ENCODE peak calls at places on chromosomes 7 and 10, in seven cellular contexts. L is CD8-positive, alpha-beta T cell; T is WERI-Rb-1; F is H9; I is AG04450; C is HCT116; M is transverse colon. S is an unnamed sample. For H3K27me3, the result is how much of the 10 kb centered on the place peaks cover.

GRCh38 chr7:129438281-129438838 is 4.1 kb downstream of the STRIP2 start:
- DNase-seq in L (no peak), T (no peak), F (no peak), I (no peak), C (no peak), M (no peak), S (no peak)

GRCh38 chr7:120931243-120931642 is 19.3 kb upstream of the ING3 start:
- DNase-seq in L (no peak), T (no peak), F (no peak), I (no peak), C (no peak), M (no peak), S (no peak)

GRCh38 chr7:70583965-70584883 is 547.7 kb upstream of the GALNT17 start:
- DNase-seq in L (no peak), T (no peak), F (no peak), I (no peak), C (no peak), M (no peak), S (no peak)

GRCh38 chr10:5933909-5934546 is 43.3 kb downstream of the IL15RA start:
- DNase-seq in L (no peak), T (no peak), F (no peak), I (no peak), C (no peak), M (no peak), S (no peak)

GRCh38 chr7:8271960-8272359 is 10.0 kb upstream of the ICA1 start:
- DNase-seq in L (no peak), T (no peak), F (no peak), I (no peak), C (no peak), M (no peak), S (no peak)

GRCh38 chr7:94452257-94452656 is 57.4 kb upstream of the CASD1 start:
- DNase-seq in L (no peak), T (peak), F (no peak), I (no peak), C (no peak), M (no peak), S (no peak)

GRCh38 chr10:101656915-101657314 is 38.1 kb downstream of the FBXW4 start:
- DNase-seq in L (no peak), T (no peak), F (no peak), I (no peak), C (no peak), M (no peak), S (no peak)

GRCh38 chr10:88457680-88458079 is 125.4 kb downstream of the RNLS start:
- DNase-seq in L (no peak), T (no peak), F (no peak), I (no peak), C (no peak), M (no peak), S (no peak)

GRCh38 chr7:41058986-41059741 is 643.7 kb downstream of the INHBA start:
- DNase-seq in L (no peak), T (no peak), F (peak), I (no peak), C (no peak), M (no peak), S (no peak)

GRCh38 chr10:124492266-124492665 is 30.6 kb downstream of the LHPP start:
- DNase-seq in L (no peak), T (no peak), F (no peak), I (no peak), C (no peak), M (no peak), S (no peak)

GRCh38 chr7:74097937-74098614 is 14.5 kb downstream of the LIMK1 start:
- DNase-seq in L (no peak), T (peak), F (no peak), I (peak), C (no peak), M (peak), S (peak)

GRCh38 chr7:20153999-20154398 is 63.2 kb downstream of the MACC1 start:
- DNase-seq in L (no peak), T (no peak), F (no peak), I (peak), C (no peak), M (no peak), S (no peak)

GRCh38 chr7:155597753-155598140 is 46.7 kb upstream of the RBM33 start:
- DNase-seq in L (no peak), T (no peak), F (no peak), I (no peak), C (no peak), M (no peak), S (no peak)

GRCh38 chr7:37920619-37921339 is at the start of gene EPDR1:
- DNase-seq in L (peak), T (peak), F (peak), I (no peak), C (peak), M (peak), S (peak)

GRCh38 chr7:13949939-13950338 is 39.5 kb downstream of the ETV1 start:
- DNase-seq in L (no peak), T (no peak), F (no peak), I (no peak), C (no peak), M (no peak), S (no peak)

GRCh38 chr10:128178319-128178937 is 52.2 kb upstream of the MKI67 start:
- DNase-seq in L (peak), T (peak), F (peak), I (no peak), C (peak), M (peak), S (peak)

GRCh38 chr10:21056461-21056860 is 159.3 kb upstream of the NEBL start:
- DNase-seq in L (no peak), T (no peak), F (no peak), I (no peak), C (no peak), M (no peak), S (no peak)

GRCh38 chr7:47228386-47229014 is 353.4 kb downstream of the TNS3 start:
- DNase-seq in L (no peak), T (peak), F (peak), I (no peak), C (peak), M (no peak), S (no peak)

GRCh38 chr7:127885222-127885772 is 145.9 kb downstream of the LRRC4 start:
- DNase-seq in L (no peak), T (peak), F (no peak), I (no peak), C (no peak), M (no peak), S (no peak)

GRCh38 chr10:97542169-97543024 is 30.2 kb upstream of the ANKRD2 start:
- DNase-seq in L (no peak), T (peak), F (peak), I (peak), C (peak), M (peak), S (peak)

GRCh38 chr7:93442478-93443224 is 131.9 kb downstream of the CALCR start:
- DNase-seq in L (peak), T (peak), F (peak), I (no peak), C (peak), M (peak), S (peak)

GRCh38 chr7:127891854-127892438 is 139.3 kb downstream of the LRRC4 start:
- DNase-seq in L (no peak), T (no peak), F (no peak), I (no peak), C (no peak), M (no peak), S (no peak)

GRCh38 chr10:30751678-30752331 is 122.3 kb upstream of the LYZL2 start:
- DNase-seq in L (peak), T (peak), F (peak), I (peak), C (peak), M (peak), S (peak)

GRCh38 chr7:86372262-86372661 is 271.4 kb upstream of the GRM3 start:
- DNase-seq in L (no peak), T (no peak), F (no peak), I (no peak), C (no peak), M (no peak), S (no peak)

GRCh38 chr7:17009007-17009719 is 127.4 kb upstream of the AGR3 start:
- DNase-seq in L (no peak), T (no peak), F (no peak), I (no peak), C (peak), M (no peak), S (no peak)

GRCh38 chr7:155913719-155914118 is 101.5 kb upstream of the SHH start:
- DNase-seq in L (no peak), T (no peak), F (no peak), I (no peak), C (no peak), M (no peak), S (no peak)

GRCh38 chr7:51297986-51298385 is 18.6 kb downstream of the COBL start:
- DNase-seq in L (no peak), T (no peak), F (no peak), I (no peak), C (no peak), M (no peak), S (no peak)

GRCh38 chr10:84493951-84494848 is 165.8 kb downstream of the CCSER2 start:
- DNase-seq in L (no peak), T (no peak), F (no peak), I (no peak), C (peak), M (no peak), S (peak)

GRCh38 chr10:76583711-76584161 is 1053.9 kb downstream of the KCNMA1 start:
- DNase-seq in L (no peak), T (no peak), F (no peak), I (peak), C (no peak), M (no peak), S (peak)

GRCh38 chr7:149495785-149496641 is 1.6 kb downstream of the ZNF746 start:
- DNase-seq in L (no peak), T (no peak), F (no peak), I (peak), C (no peak), M (peak), S (peak)

GRCh38 chr7:36368496-36368895 is 21.2 kb upstream of the ANLN start:
- DNase-seq in L (no peak), T (no peak), F (no peak), I (no peak), C (no peak), M (no peak), S (no peak)

GRCh38 chr10:33552290-33552689 is 217.8 kb upstream of the NRP1 start:
- DNase-seq in L (no peak), T (no peak), F (no peak), I (no peak), C (no peak), M (no peak), S (no peak)

GRCh38 chr7:106775552-106775936 is 89.5 kb upstream of the PIK3CG start:
- DNase-seq in L (no peak), T (no peak), F (no peak), I (no peak), C (peak), M (no peak), S (peak)

GRCh38 chr7:113890326-113891030 is 28.3 kb downstream of the PPP1R3A start:
- DNase-seq in L (no peak), T (no peak), F (no peak), I (no peak), C (no peak), M (no peak), S (peak)

GRCh38 chr7:48170506-48170905 is 752 bp upstream of the ABCA13 start:
- DNase-seq in L (no peak), T (no peak), F (no peak), I (no peak), C (no peak), M (no peak), S (no peak)

GRCh38 chr10:11588878-11589277 is 22.6 kb downstream of the USP6NL start:
- DNase-seq in L (no peak), T (no peak), F (no peak), I (no peak), C (no peak), M (no peak), S (no peak)

GRCh38 chr10:123893651-123894050 is 2.0 kb upstream of the CPXM2 start:
- DNase-seq in L (no peak), T (no peak), F (no peak), I (no peak), C (no peak), M (no peak), S (no peak)

GRCh38 chr7:28882896-28883470 is 75.1 kb downstream of the TRIL start:
- DNase-seq in L (no peak), T (no peak), F (no peak), I (no peak), C (no peak), M (peak), S (no peak)
- H3K27me3 ChIP-seq in L (under half), T (under half), F (under half), I (under half), C (under half), M (under half), S (under half)

GRCh38 chr7:157001920-157002818 is 8.3 kb downstream of the MNX1 start:
- DNase-seq in L (no peak), T (no peak), F (peak), I (no peak), C (no peak), M (no peak), S (no peak)
- H3K27me3 ChIP-seq in L (under half), T (under half), F (half or more), I (half or more), C (under half), M (half or more), S (half or more)

DNA sequence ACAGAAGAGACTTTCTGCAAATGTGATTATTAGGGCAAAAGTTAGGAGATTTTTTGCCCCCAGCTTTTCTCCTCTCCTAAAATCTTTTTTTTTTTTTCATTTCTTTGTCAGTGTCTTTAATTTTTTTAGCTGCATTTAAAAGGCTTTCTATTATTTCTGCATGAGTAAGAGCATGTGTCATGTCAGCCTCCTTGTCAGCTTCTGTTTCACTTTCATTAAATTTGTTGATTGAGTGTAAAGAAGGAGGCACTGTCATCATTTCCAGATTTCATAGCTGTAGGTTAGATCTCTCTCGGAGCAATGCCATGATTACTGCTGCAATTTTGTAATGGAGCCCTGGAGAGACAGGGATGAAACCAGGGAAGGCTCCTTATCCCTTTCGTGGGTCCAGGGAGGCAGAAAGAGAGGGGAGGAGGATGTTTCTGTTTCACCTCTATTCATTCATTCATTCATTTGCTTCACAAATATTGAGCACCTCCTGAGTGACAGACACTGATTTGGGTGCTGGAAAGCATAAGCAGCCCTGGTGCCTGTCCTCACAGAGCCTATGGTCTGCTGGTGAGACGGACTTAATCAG is 13.3 kb upstream of the SGMS1 start:
- DNase-seq in L (no peak), T (no peak), F (no peak), I (no peak), C (no peak), M (no peak), S (no peak)
- H3K27me3 ChIP-seq in L (under half), T (under half), F (under half), I (under half), C (under half), M (under half), S (under half)

DNA sequence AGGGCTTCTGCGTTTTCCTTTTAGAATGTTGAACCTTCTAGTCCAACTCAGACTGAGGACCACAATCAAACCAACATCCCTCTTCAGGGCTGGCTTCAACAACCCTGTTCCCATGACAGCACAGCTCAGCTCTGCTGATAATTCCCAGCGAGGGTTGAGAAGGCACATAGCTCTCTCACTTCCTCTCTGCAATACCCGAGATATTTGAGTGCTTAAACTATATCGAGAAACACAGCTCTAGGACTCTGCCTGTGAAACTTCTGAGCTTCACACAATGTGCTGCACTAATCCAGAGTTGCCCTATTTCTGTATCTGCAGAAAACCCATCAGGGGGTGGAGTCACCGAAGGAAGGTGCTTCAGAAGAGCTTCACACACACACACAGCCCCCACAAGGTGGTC is 1.6 kb upstream of the ADARB2 start:
- DNase-seq in L (no peak), T (no peak), F (no peak), I (no peak), C (no peak), M (no peak), S (no peak)
- H3K27me3 ChIP-seq in L (under half), T (under half), F (under half), I (under half), C (under half), M (half or more), S (under half)

DNA sequence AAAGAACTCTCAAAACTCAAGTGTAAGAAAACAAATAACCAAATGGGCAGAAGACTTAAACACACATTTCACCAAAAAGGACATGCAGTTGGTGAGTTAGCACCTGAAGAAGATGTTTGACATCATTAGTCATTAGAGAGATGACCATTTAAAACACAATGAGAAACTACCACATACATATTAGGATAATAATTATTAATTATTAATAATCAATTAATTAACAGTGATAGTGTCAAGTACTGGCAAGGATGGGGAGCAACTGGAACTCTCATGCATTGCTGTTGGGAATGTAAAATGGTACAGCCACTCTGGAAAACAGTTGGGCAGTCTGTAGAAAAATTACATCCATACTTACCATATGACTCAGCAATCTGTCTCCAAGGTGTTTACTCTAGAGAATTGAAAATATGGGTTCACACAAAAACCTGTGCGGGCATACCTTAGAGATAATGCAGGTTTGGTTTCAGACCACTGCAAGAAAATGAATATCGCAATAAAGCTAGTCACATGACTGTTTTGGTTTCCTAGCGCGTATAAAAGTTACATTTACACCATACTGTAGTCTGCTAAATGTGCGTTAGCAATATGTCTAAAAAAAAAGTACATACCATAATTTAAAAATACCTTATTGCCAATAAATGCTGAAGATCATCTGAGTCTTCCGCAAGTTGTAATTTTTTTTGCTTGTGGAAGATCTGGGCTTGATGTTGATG is 30.3 kb downstream of the ARID5B start:
- DNase-seq in L (no peak), T (no peak), F (no peak), I (no peak), C (no peak), M (no peak), S (no peak)
- H3K27me3 ChIP-seq in L (under half), T (under half), F (under half), I (under half), C (under half), M (under half), S (under half)

DNA sequence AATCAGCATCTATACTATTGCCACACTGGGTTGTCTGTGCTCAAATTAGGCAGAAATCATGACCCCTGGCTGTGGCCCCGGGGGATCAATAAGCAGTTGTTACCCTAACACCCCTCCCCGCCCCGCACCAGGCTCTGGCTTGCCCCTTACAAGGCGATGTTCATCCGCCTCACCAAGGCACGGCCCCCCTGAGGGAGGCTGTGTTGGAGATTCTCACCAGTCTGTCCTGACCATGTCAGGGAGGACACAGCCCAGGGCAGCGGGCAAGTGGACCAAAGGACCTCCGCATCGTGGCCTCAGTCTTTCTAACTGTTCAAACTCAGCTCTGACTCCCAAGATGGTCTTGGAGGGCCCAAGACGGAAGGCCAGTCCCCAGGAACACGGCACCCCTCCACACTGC is 48.2 kb upstream of the MGMT start:
- DNase-seq in L (no peak), T (no peak), F (no peak), I (no peak), C (no peak), M (no peak), S (no peak)
- H3K27me3 ChIP-seq in L (under half), T (under half), F (under half), I (under half), C (under half), M (under half), S (under half)

S was measured in brain microvascular endothelial cell.